ENCODE peak calls at places on chromosomes 5 and 9, in eight cellular contexts. Y is NCI-H345; Q is endodermal cell; K is stimulated activated CD4-positive, alpha-beta T cell treated with anti-CD3 and anti-CD28 coated beads, TNF-alpha, amount 100 ng/mL, for 4 hours; M is HEK293T; B is stimulated activated CD8-positive, alpha-beta memory T cell treated with anti-CD3 and anti-CD28 coated beads, Interleukin-15, amount 100 ng/mL, for 4 hours; P is effector CD4-positive, alpha-beta T cell; U is putamen. H is an unnamed sample.

GRCh38 chr9:114225534-114226288 is 70.4 kb downstream of the COL27A1 start:
- DNase-seq in M (no peak), Y (no peak), P (no peak), K (no peak), B (no peak), Q (no peak), U (no peak), H (no peak)

GRCh38 chr9:2787065-2787464 is 56.8 kb downstream of the PUM3 start:
- DNase-seq in P (no peak), Q (no peak), M (no peak), U (no peak), K (no peak), Y (no peak), B (no peak), H (no peak)

GRCh38 chr5:166441-167372 is 24.6 kb upstream of the LRRC14B start:
- DNase-seq in P (no peak), Q (no peak), Y (no peak), U (no peak), M (no peak), B (no peak), K (no peak), H (peak; percentile 37)

GRCh38 chr9:121815556-121816448 is 164.4 kb downstream of the DAB2IP start:
- DNase-seq in Y (no peak), P (no peak), M (no peak), Q (peak; percentile 45), U (no peak), K (no peak), B (no peak), H (no peak)

GRCh38 chr5:61933787-61934626 is 372.0 kb upstream of the KIF2A start:
- DNase-seq in U (peak; percentile 68), M (peak; percentile 62), Q (peak; percentile 87), P (no peak), K (no peak), B (no peak), Y (peak; percentile 53), H (no peak)

GRCh38 chr9:92747459-92748232 is 17.0 kb downstream of the BICD2 start:
- DNase-seq in Q (no peak), Y (no peak), B (no peak), M (no peak), P (no peak), K (no peak), U (no peak), H (peak; percentile 40)

GRCh38 chr5:61275841-61276240 is 56.2 kb upstream of the ZSWIM6 start:
- DNase-seq in P (no peak), Q (no peak), K (no peak), U (no peak), B (no peak), M (no peak), Y (no peak), H (peak; percentile 57)

GRCh38 chr9:36731068-36731467 is 158.4 kb downstream of the MELK start:
- DNase-seq in Y (no peak), M (no peak), P (no peak), B (no peak), Q (no peak), K (no peak), U (no peak), H (no peak)

GRCh38 chr5:31225118-31225517 is 31.6 kb downstream of the CDH6 start:
- DNase-seq in M (no peak), U (no peak), K (no peak), Q (no peak), P (no peak), Y (no peak), B (no peak), H (no peak)

GRCh38 chr9:114184071-114184470 is 28.7 kb downstream of the COL27A1 start:
- DNase-seq in U (no peak), Q (no peak), P (no peak), B (no peak), K (no peak), M (no peak), Y (no peak), H (no peak)

GRCh38 chr9:81604306-81605153 is 84.8 kb downstream of the TLE1 start:
- DNase-seq in B (no peak), U (no peak), K (no peak), Q (no peak), M (no peak), P (no peak), Y (peak; percentile 10), H (no peak)

GRCh38 chr5:99600952-99601351 is 672.1 kb upstream of the CHD1 start:
- DNase-seq in P (no peak), B (no peak), M (no peak), Y (no peak), Q (no peak), K (no peak), U (no peak), H (no peak)

GRCh38 chr9:116661037-116661954 is 25.8 kb upstream of the TRIM32 start:
- DNase-seq in M (peak; percentile 62), U (peak; percentile 62), Y (peak; percentile 63), Q (peak; percentile 64), K (no peak), B (no peak), P (no peak), H (no peak)

GRCh38 chr5:103450333-103451061 is 112.1 kb downstream of the NUDT12 start:
- DNase-seq in P (no peak), Y (no peak), K (no peak), B (no peak), M (no peak), U (peak; percentile 46), Q (no peak), H (no peak)

GRCh38 chr5:6812091-6812490 is 98.9 kb downstream of the TENT4A start:
- DNase-seq in P (no peak), B (no peak), K (no peak), Y (no peak), M (no peak), Q (no peak), U (no peak), H (no peak)

GRCh38 chr5:135355182-135355581 is 43.8 kb downstream of the MACROH2A1 start:
- DNase-seq in Q (no peak), M (no peak), U (no peak), P (no peak), Y (no peak), K (no peak), B (no peak), H (no peak)

GRCh38 chr9:86809151-86809550 is 138.2 kb downstream of the GAS1 start:
- DNase-seq in Y (no peak), M (no peak), B (no peak), K (no peak), U (no peak), P (no peak), Q (no peak), H (no peak)

GRCh38 chr5:143527808-143528207 is 124.3 kb upstream of the NR3C1 start:
- DNase-seq in M (no peak), U (no peak), K (no peak), Q (no peak), P (no peak), B (no peak), Y (no peak), H (no peak)

GRCh38 chr5:142422426-142422825 is 97.6 kb upstream of the SPRY4 start:
- DNase-seq in U (no peak), Y (no peak), B (no peak), P (no peak), M (no peak), Q (no peak), K (no peak), H (no peak)

GRCh38 chr5:14123974-14124482 is 19.1 kb upstream of the TRIO start:
- DNase-seq in K (no peak), Y (peak; percentile 80), M (no peak), U (no peak), P (no peak), Q (no peak), B (no peak), H (no peak)

GRCh38 chr9:72041775-72042194 is 18.6 kb downstream of the C9orf57 start:
- DNase-seq in K (no peak), Q (no peak), Y (no peak), P (no peak), U (no peak), M (no peak), B (no peak), H (no peak)

GRCh38 chr5:3456121-3456681 is 139.4 kb upstream of the IRX1 start:
- DNase-seq in K (no peak), B (no peak), M (no peak), Q (no peak), U (no peak), Y (no peak), P (no peak), H (no peak)

GRCh38 chr5:129477544-129477943 is 17.4 kb downstream of the ADAMTS19 start:
- DNase-seq in K (no peak), Y (no peak), U (no peak), B (no peak), P (no peak), Q (no peak), M (no peak), H (no peak)

GRCh38 chr9:69044226-69045219 is 9.0 kb downstream of the FXN start:
- DNase-seq in B (no peak), P (no peak), U (no peak), Q (peak; percentile 66), Y (no peak), K (no peak), M (no peak), H (no peak)

GRCh38 chr5:111680737-111681413 is 76.1 kb downstream of the NREP start:
- DNase-seq in M (peak; percentile 51), K (no peak), Y (no peak), B (no peak), P (no peak), Q (no peak), U (no peak), H (no peak)

GRCh38 chr5:145484195-145484594 is 350.9 kb downstream of the PRELID2 start:
- DNase-seq in M (no peak), B (no peak), K (no peak), Y (no peak), Q (no peak), P (no peak), U (peak; percentile 26), H (no peak)

GRCh38 chr9:108844391-108844790 is 11.4 kb downstream of the ACTL7B start:
- DNase-seq in P (no peak), U (no peak), B (no peak), Q (no peak), M (no peak), K (no peak), Y (no peak), H (no peak)

GRCh38 chr9:137459147-137459600 is at the start of gene NSMF:
- DNase-seq in B (peak; percentile 79), Y (peak; percentile 94), K (peak; percentile 94), P (peak; percentile 93), U (peak; percentile 94), Q (peak; percentile 95), M (peak; percentile 100), H (peak; percentile 97)

GRCh38 chr5:171520300-171521170 is 101.1 kb downstream of the FGF18 start:
- DNase-seq in Q (peak; percentile 94), Y (no peak), U (no peak), M (peak; percentile 32), P (no peak), B (no peak), K (no peak), H (no peak)

GRCh38 chr9:10366171-10366779 is 246.5 kb downstream of the PTPRD start:
- DNase-seq in P (no peak), M (peak; percentile 14), K (no peak), Q (peak; percentile 50), Y (peak; percentile 55), U (peak; percentile 36), B (no peak), H (no peak)

GRCh38 chr5:95730011-95730700 is 980 bp upstream of the RHOBTB3 start:
- DNase-seq in K (no peak), M (no peak), Y (no peak), U (no peak), Q (no peak), P (no peak), B (no peak), H (no peak)

GRCh38 chr5:102314328-102314727 is 18.2 kb upstream of the SLCO4C1 start:
- DNase-seq in Q (no peak), P (no peak), U (no peak), K (no peak), Y (peak; percentile 54), B (no peak), M (no peak), H (no peak)

GRCh38 chr5:55897905-55898304 is 46.7 kb downstream of the IL31RA start:
- DNase-seq in B (no peak), P (no peak), K (no peak), Y (no peak), Q (no peak), U (no peak), M (no peak), H (no peak)

GRCh38 chr9:93900436-93900819 is 54.7 kb downstream of the BARX1 start:
- DNase-seq in P (no peak), B (no peak), U (no peak), M (no peak), K (no peak), Y (no peak), Q (peak; percentile 20), H (no peak)